ENCODE peak calls at places on chromosomes 12 and 14, in five cellular contexts. B is lower lobe of right lung, W is left lung, A is brain microvascular endothelial cell, F is HCT116. T is an unnamed sample.
A peak's percentile ranks its signal among the peaks of the same experiment; 100 is the strongest.

GRCh38 chr14:51602176-51602759 is 49.4 kb upstream of the FRMD6 start:
- DNase-seq in B (no peak), W (no peak), A (no peak), F (no peak), T (no peak)

GRCh38 chr14:99133563-99134332 is 138.2 kb downstream of the BCL11B start:
- DNase-seq in B (no peak), W (no peak), A (no peak), F (no peak), T (no peak)

GRCh38 chr14:89757313-89757939 is 197.1 kb downstream of the EFCAB11 start:
- DNase-seq in B (no peak), W (no peak), A (no peak), F (no peak), T (no peak)

GRCh38 chr12:51814311-51815088 is 34.0 kb downstream of the FIGNL2 start:
- DNase-seq in B (peak; percentile 89), W (peak; percentile 84), A (peak; percentile 25), F (no peak), T (peak; percentile 26)

GRCh38 chr12:13947237-13947945 is 34.0 kb downstream of the GRIN2B start:
- DNase-seq in B (no peak), W (no peak), A (no peak), F (no peak), T (no peak)

GRCh38 chr14:68593806-68594536 is 198.9 kb downstream of the ZFP36L1 start:
- DNase-seq in B (no peak), W (no peak), A (no peak), F (no peak), T (no peak)

GRCh38 chr12:115944392-115944742 is 333.1 kb downstream of the MED13L start:
- DNase-seq in B (no peak), W (no peak), A (no peak), F (no peak), T (no peak)

GRCh38 chr12:19726122-19726521 is 286.8 kb downstream of the AEBP2 start:
- DNase-seq in B (no peak), W (no peak), A (no peak), F (no peak), T (no peak)

GRCh38 chr12:65022441-65022840 is 98.7 kb downstream of the WIF1 start:
- DNase-seq in B (no peak), W (no peak), A (no peak), F (no peak), T (no peak)

GRCh38 chr12:43676183-43676813 is 82.3 kb downstream of the PUS7L start:
- DNase-seq in B (no peak), W (no peak), A (no peak), F (peak; percentile 46), T (no peak)

GRCh38 chr12:6952121-6952859 is 1.1 kb downstream of the PTPN6 start:
- DNase-seq in B (peak; percentile 50), W (peak; percentile 32), A (no peak), F (no peak), T (no peak)

GRCh38 chr12:82754856-82755255 is 68.2 kb downstream of the TMTC2 start:
- DNase-seq in B (no peak), W (no peak), A (no peak), F (no peak), T (no peak)

GRCh38 chr14:58794993-58795762 is 157.4 kb downstream of the DACT1 start:
- DNase-seq in B (no peak), W (no peak), A (no peak), F (no peak), T (no peak)

DNA sequence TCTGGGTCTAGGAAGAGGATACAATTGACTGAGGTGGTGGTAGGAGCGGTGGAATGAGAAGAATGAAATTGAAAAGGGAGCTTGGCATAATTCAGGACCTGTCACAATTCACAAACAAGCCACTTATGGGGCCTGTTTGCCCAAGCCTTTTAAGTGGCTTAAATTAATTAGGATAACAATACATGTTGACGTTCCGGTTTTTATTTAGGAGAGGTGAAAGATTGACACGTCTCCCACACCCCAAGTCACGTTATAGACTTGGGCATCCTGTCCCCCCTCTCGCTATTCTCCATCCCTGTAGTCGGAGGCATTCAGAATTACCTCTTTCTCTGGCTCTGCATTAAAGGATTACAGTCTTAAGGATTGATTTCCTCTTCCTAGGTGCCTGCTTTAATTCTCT is 954 bp upstream of the CALCOCO1 start:
- DNase-seq in B (no peak), W (no peak), A (no peak), F (no peak), T (no peak)
- H3K4me3 ChIP-seq in B (peak overlapping the region; percentile 75), W (peak overlapping the region; percentile 67), A (no peak overlapping the region), F (peak overlapping the region; percentile 70), T (no peak overlapping the region)

GRCh38 chr14:100827140-100827517 is 1.2 kb downstream of the MEG3 start:
- DNase-seq in B (no peak), W (no peak), A (no peak), F (no peak), T (no peak)
- TF ChIP-seq CTCF in B (peak; percentile 26), W (no peak), A (peak; percentile 64), F (no peak), T (peak; percentile 53)

DNA sequence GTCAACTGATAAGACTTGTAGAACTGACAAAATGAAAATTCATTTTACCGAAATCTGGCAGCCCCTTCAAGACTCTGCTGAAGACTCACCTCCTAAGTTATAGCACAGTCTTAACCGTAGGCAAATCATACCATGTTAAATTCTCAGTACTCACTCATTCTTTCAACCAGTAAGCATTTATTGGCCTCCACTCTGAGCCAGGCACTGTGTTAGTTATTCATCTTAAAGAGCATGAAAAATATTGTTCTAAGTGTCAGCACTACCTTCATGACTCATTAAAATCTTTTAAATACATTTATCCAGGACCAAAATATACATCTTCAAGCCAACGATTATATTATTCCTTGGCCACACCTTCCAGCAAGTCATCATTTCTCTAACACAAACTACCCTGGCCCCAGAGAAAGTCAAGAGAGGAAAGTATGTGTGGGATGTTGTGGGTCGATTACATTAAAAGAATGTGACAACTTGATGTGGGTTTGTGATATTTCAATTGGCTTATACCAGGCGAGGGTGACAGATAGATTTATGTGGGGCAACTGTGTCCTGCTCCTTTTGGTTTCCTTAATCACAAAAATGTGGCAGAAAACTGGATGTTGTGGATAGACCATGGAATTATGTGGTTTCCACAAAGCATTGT is 55.0 kb downstream of the TMEM30B start:
- DNase-seq in B (no peak), W (no peak), A (no peak), F (no peak), T (no peak)
- H3K27ac ChIP-seq in B (no peak overlapping the region), W (no peak overlapping the region), A (no peak overlapping the region), F (no peak overlapping the region), T (peak overlapping the region; percentile 34)

GRCh38 chr14:73784065-73784987 is 67.3 kb upstream of the PTGR2 start:
- DNase-seq in B (no peak), W (no peak), A (no peak), F (no peak), T (no peak)
- H3K4me3 ChIP-seq in B (peak overlapping the region; percentile 74), W (no peak overlapping the region), A (no peak overlapping the region), F (no peak overlapping the region), T (peak overlapping the region; percentile 68)

T was measured in AG04450.